ENCODE peak calls at places on chromosomes 11 and 22, in four cellular contexts. One of them, this sample, is unnamed.

GRCh38 chr11:58506935-58507334 is 970 bp downstream of the OR5B21 start:
- DNase-seq in transverse colon: no peak
- DNase-seq in lung: no peak
- DNase-seq in HL-60: no peak
- DNase-seq in this sample: no peak

GRCh38 chr22:27879923-27880322 is 39.1 kb downstream of the PITPNB start:
- DNase-seq in transverse colon: no peak
- DNase-seq in lung: no peak
- DNase-seq in HL-60: peak
- DNase-seq in this sample: peak

GRCh38 chr11:76667856-76668255 is 2.7 kb downstream of the LRRC32 start:
- DNase-seq in transverse colon: peak
- DNase-seq in lung: no peak
- DNase-seq in HL-60: no peak
- DNase-seq in this sample: no peak

GRCh38 chr11:130689222-130689908 is 226.9 kb downstream of the SNX19 start:
- DNase-seq in transverse colon: no peak
- DNase-seq in lung: no peak
- DNase-seq in HL-60: no peak
- DNase-seq in this sample: peak

GRCh38 chr11:118343981-118344521 is at the start of gene CD3G:
- DNase-seq in transverse colon: peak
- DNase-seq in lung: no peak
- DNase-seq in HL-60: no peak
- DNase-seq in this sample: no peak

GRCh38 chr11:68002943-68003845 is 703 bp downstream of the UNC93B1 start:
- DNase-seq in transverse colon: peak
- DNase-seq in lung: peak
- DNase-seq in HL-60: no peak
- DNase-seq in this sample: no peak

GRCh38 chr22:22403771-22404170 is 104.8 kb downstream of the ZNF280B start:
- DNase-seq in transverse colon: no peak
- DNase-seq in lung: no peak
- DNase-seq in HL-60: no peak
- DNase-seq in this sample: no peak

GRCh38 chr11:124152770-124153407 is 30.3 kb upstream of the OR10D3 start:
- DNase-seq in transverse colon: no peak
- DNase-seq in lung: no peak
- DNase-seq in HL-60: no peak
- DNase-seq in this sample: no peak

GRCh38 chr11:133892584-133893380 is 47.5 kb upstream of the SPATA19 start:
- DNase-seq in transverse colon: no peak
- DNase-seq in lung: no peak
- DNase-seq in HL-60: no peak
- DNase-seq in this sample: no peak

GRCh38 chr22:26903030-26903856 is 245.9 kb downstream of the MIAT start:
- DNase-seq in transverse colon: peak
- DNase-seq in lung: no peak
- DNase-seq in HL-60: no peak
- DNase-seq in this sample: no peak

GRCh38 chr11:80155412-80156017 is 714.7 kb upstream of the TENM4 start:
- DNase-seq in transverse colon: no peak
- DNase-seq in lung: no peak
- DNase-seq in HL-60: no peak
- DNase-seq in this sample: no peak

GRCh38 chr11:67482275-67482735 is 521 bp upstream of the AIP start:
- DNase-seq in transverse colon: no peak
- DNase-seq in lung: no peak
- DNase-seq in HL-60: no peak
- DNase-seq in this sample: no peak

GRCh38 chr11:70233511-70233919 is 30.4 kb downstream of the FADD start:
- DNase-seq in transverse colon: peak
- DNase-seq in lung: no peak
- DNase-seq in HL-60: no peak
- DNase-seq in this sample: peak

GRCh38 chr11:113400631-113401230 is 13.2 kb downstream of the ANKK1 start:
- DNase-seq in transverse colon: no peak
- DNase-seq in lung: no peak
- DNase-seq in HL-60: no peak
- DNase-seq in this sample: no peak

GRCh38 chr22:21937821-21938070 is 14.9 kb downstream of the PPM1F start:
- DNase-seq in transverse colon: no peak
- DNase-seq in lung: peak
- DNase-seq in HL-60: no peak
- DNase-seq in this sample: peak

GRCh38 chr11:117187007-117187406 is 8.5 kb downstream of the SIDT2 start:
- DNase-seq in transverse colon: no peak
- DNase-seq in lung: no peak
- DNase-seq in HL-60: no peak
- DNase-seq in this sample: no peak

GRCh38 chr11:119751281-119752060 is 22.5 kb upstream of the NECTIN1 start:
- DNase-seq in transverse colon: no peak
- DNase-seq in lung: no peak
- DNase-seq in HL-60: no peak
- DNase-seq in this sample: no peak

GRCh38 chr11:41845066-41845465 is 385.6 kb upstream of the LRRC4C start:
- DNase-seq in transverse colon: no peak
- DNase-seq in lung: no peak
- DNase-seq in HL-60: no peak
- DNase-seq in this sample: no peak

GRCh38 chr11:119181677-119182412 is 3.4 kb upstream of the NHERF4 start:
- DNase-seq in transverse colon: no peak
- DNase-seq in lung: no peak
- DNase-seq in HL-60: peak
- DNase-seq in this sample: no peak

GRCh38 chr11:64000026-64000739 is 13.9 kb downstream of the OTUB1 start:
- DNase-seq in transverse colon: peak
- DNase-seq in lung: no peak
- DNase-seq in HL-60: peak
- DNase-seq in this sample: no peak

GRCh38 chr22:48742191-48742555 is 1085.5 kb downstream of the BRD1 start:
- DNase-seq in transverse colon: no peak
- DNase-seq in lung: no peak
- DNase-seq in HL-60: no peak
- DNase-seq in this sample: no peak

GRCh38 chr11:35402751-35403454 is 16.5 kb downstream of the SLC1A2 start:
- DNase-seq in transverse colon: no peak
- DNase-seq in lung: no peak
- DNase-seq in HL-60: no peak
- DNase-seq in this sample: no peak

GRCh38 chr11:110086892-110087309 is 6.3 kb upstream of the ZC3H12C start:
- DNase-seq in transverse colon: peak
- DNase-seq in lung: no peak
- DNase-seq in HL-60: no peak
- DNase-seq in this sample: no peak

GRCh38 chr11:128343870-128344269 is 243.5 kb downstream of the ETS1 start:
- DNase-seq in transverse colon: no peak
- DNase-seq in lung: no peak
- DNase-seq in HL-60: no peak
- DNase-seq in this sample: no peak

GRCh38 chr22:22721681-22722309 is 77.4 kb downstream of the GGTLC2 start:
- DNase-seq in transverse colon: no peak
- DNase-seq in lung: no peak
- DNase-seq in HL-60: no peak
- DNase-seq in this sample: peak

GRCh38 chr22:23263651-23264555 is 83.6 kb downstream of the BCR start:
- DNase-seq in transverse colon: peak
- DNase-seq in lung: no peak
- DNase-seq in HL-60: peak
- DNase-seq in this sample: no peak

GRCh38 chr11:77821349-77821851 is 456 bp downstream of the AAMDC start:
- DNase-seq in transverse colon: peak
- DNase-seq in lung: peak
- DNase-seq in HL-60: no peak
- DNase-seq in this sample: peak

GRCh38 chr22:25709758-25710157 is 32.2 kb upstream of the MYO18B start:
- DNase-seq in transverse colon: no peak
- DNase-seq in lung: no peak
- DNase-seq in HL-60: no peak
- DNase-seq in this sample: no peak

GRCh38 chr22:37675930-37676571 is 615 bp downstream of the LGALS1 start:
- DNase-seq in transverse colon: peak
- DNase-seq in lung: no peak
- DNase-seq in HL-60: no peak
- DNase-seq in this sample: no peak

GRCh38 chr11:69414773-69415187 is 66.7 kb upstream of the LINC01488 start:
- DNase-seq in transverse colon: no peak
- DNase-seq in lung: no peak
- DNase-seq in HL-60: no peak
- DNase-seq in this sample: no peak

GRCh38 chr11:131897247-131897646 is 526.8 kb downstream of the NTM start:
- DNase-seq in transverse colon: no peak
- DNase-seq in lung: no peak
- DNase-seq in HL-60: no peak
- DNase-seq in this sample: no peak

GRCh38 chr11:58867556-58867955 is 23.1 kb upstream of the GLYATL2 start:
- DNase-seq in transverse colon: no peak
- DNase-seq in lung: no peak
- DNase-seq in HL-60: no peak
- DNase-seq in this sample: no peak

GRCh38 chr11:36006556-36006955 is 62.7 kb downstream of the LDLRAD3 start:
- DNase-seq in transverse colon: no peak
- DNase-seq in lung: no peak
- DNase-seq in HL-60: no peak
- DNase-seq in this sample: no peak

GRCh38 chr11:43987384-43988039 is 45.1 kb downstream of the C11orf96 start:
- DNase-seq in transverse colon: peak
- DNase-seq in lung: peak
- DNase-seq in HL-60: no peak
- DNase-seq in this sample: peak

GRCh38 chr11:43988040-43988793 is 45.8 kb downstream of the C11orf96 start:
- DNase-seq in transverse colon: no peak
- DNase-seq in lung: no peak
- DNase-seq in HL-60: no peak
- DNase-seq in this sample: peak

GRCh38 chr11:43985386-43985752 is 42.9 kb downstream of the C11orf96 start:
- DNase-seq in transverse colon: no peak
- DNase-seq in lung: no peak
- DNase-seq in HL-60: no peak
- DNase-seq in this sample: no peak

GRCh38 chr11:43986327-43986726 is 43.9 kb downstream of the C11orf96 start:
- DNase-seq in transverse colon: no peak
- DNase-seq in lung: no peak
- DNase-seq in HL-60: no peak
- DNase-seq in this sample: no peak

DNA sequence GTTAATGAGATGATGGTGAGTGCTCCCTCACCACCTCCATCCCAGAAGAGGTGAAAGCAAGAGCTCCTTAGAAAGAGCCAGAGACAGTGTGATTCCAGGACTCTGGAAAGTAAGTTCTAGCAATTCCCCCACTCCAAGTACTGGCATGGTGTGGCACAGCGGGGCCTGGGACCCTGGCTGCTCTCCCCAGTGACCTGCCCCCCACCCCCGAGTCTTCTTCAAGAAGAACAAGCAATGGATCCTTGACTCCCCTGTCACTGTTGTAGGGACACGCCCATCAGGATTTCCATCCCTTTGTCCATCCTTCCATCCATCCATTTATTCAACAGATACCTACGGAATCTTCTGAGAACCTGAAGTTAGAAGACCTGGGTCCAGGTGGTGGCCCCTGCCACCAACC is 44.4 kb downstream of the C11orf96 start:
- DNase-seq in transverse colon: no peak
- DNase-seq in lung: no peak
- DNase-seq in HL-60: no peak
- DNase-seq in this sample: no peak
- H3K27ac ChIP-seq in transverse colon: peak
- H3K27ac ChIP-seq in lung: peak
- H3K27ac ChIP-seq in HL-60: no peak
- H3K27ac ChIP-seq in this sample: peak

GRCh38 chr11:11980841-11981308 is 27.6 kb downstream of the DKK3 start:
- DNase-seq in transverse colon: no peak
- DNase-seq in lung: no peak
- DNase-seq in HL-60: no peak
- DNase-seq in this sample: peak

GRCh38 chr11:11982975-11983374 is 25.5 kb downstream of the DKK3 start:
- DNase-seq in transverse colon: no peak
- DNase-seq in lung: no peak
- DNase-seq in HL-60: no peak
- DNase-seq in this sample: peak

GRCh38 chr11:11982461-11982860 is 26.0 kb downstream of the DKK3 start:
- DNase-seq in transverse colon: no peak
- DNase-seq in lung: no peak
- DNase-seq in HL-60: no peak
- DNase-seq in this sample: no peak

GRCh38 chr11:11981364-11981763 is 27.1 kb downstream of the DKK3 start:
- DNase-seq in transverse colon: no peak
- DNase-seq in lung: no peak
- DNase-seq in HL-60: no peak
- DNase-seq in this sample: no peak

GRCh38 chr11:11981840-11982239 is 26.6 kb downstream of the DKK3 start:
- DNase-seq in transverse colon: no peak
- DNase-seq in lung: no peak
- DNase-seq in HL-60: no peak
- DNase-seq in this sample: no peak
- H3K27ac ChIP-seq in transverse colon: no peak
- H3K27ac ChIP-seq in lung: no peak
- H3K27ac ChIP-seq in HL-60: no peak
- H3K27ac ChIP-seq in this sample: no peak

DNA sequence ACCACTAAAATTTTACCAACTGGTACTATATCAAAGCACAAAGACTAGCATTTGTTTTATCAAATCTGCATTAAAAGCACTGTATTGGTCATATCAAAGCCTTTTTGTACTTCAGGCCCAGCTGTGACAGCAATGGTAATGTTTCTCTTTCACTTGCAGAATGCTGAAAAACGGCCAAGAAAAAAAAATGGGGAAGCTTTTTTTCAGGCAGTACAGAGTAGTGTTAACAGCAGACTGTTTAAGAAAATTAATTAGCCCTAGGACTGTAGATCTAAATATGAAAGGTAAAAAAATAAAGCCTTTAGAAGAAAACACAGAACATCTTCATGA is 33.3 kb downstream of the DENND5A start:
- DNase-seq in transverse colon: no peak
- DNase-seq in lung: no peak
- DNase-seq in HL-60: no peak
- DNase-seq in this sample: peak
- H3K27ac ChIP-seq in transverse colon: peak
- H3K27ac ChIP-seq in lung: no peak
- H3K27ac ChIP-seq in HL-60: peak
- H3K27ac ChIP-seq in this sample: no peak

GRCh38 chr11:66327171-66328035 is 8.8 kb downstream of the RIN1 start:
- DNase-seq in transverse colon: no peak
- DNase-seq in lung: no peak
- DNase-seq in HL-60: no peak
- DNase-seq in this sample: peak

GRCh38 chr11:66325140-66325754 is 8.4 kb upstream of the CD248 start:
- DNase-seq in transverse colon: no peak
- DNase-seq in lung: no peak
- DNase-seq in HL-60: no peak
- DNase-seq in this sample: no peak

GRCh38 chr11:66324626-66325025 is 7.8 kb upstream of the CD248 start:
- DNase-seq in transverse colon: no peak
- DNase-seq in lung: no peak
- DNase-seq in HL-60: no peak
- DNase-seq in this sample: no peak

GRCh38 chr11:66328036-66328306 is 8.3 kb downstream of the RIN1 start:
- DNase-seq in transverse colon: peak
- DNase-seq in lung: no peak
- DNase-seq in HL-60: no peak
- DNase-seq in this sample: no peak

GRCh38 chr11:66326261-66327111 is 9.6 kb upstream of the CD248 start:
- DNase-seq in transverse colon: no peak
- DNase-seq in lung: no peak
- DNase-seq in HL-60: no peak
- DNase-seq in this sample: no peak
- H3K27ac ChIP-seq in transverse colon: peak
- H3K27ac ChIP-seq in lung: peak
- H3K27ac ChIP-seq in HL-60: no peak
- H3K27ac ChIP-seq in this sample: peak

This sample was measured in astrocyte.